ENCODE peak calls at places on chromosomes 1 and 21, in nine cellular contexts. C is sigmoid colon, N is neural crest cell, X is glutamatergic neuron, V is NB4, Y is brain microvascular endothelial cell, R is Peyer's patch, T is body of pancreas, S is BJ. G is an unnamed sample.

GRCh38 chr1:162695687-162696086 is 63.4 kb downstream of the DDR2 start:
- DNase-seq in Y (no peak), S (no peak), X (no peak), T (no peak), V (no peak), C (no peak), R (no peak), N (no peak), G (no peak)

GRCh38 chr1:194535369-194535768 is 1349.0 kb upstream of the B3GALT2 start:
- DNase-seq in X (no peak), V (peak), Y (no peak), N (no peak), R (no peak), T (no peak), C (no peak), S (no peak), G (no peak)

GRCh38 chr1:219323426-219323825 is 149.7 kb downstream of the LYPLAL1 start:
- DNase-seq in C (no peak), S (no peak), V (no peak), Y (no peak), X (no peak), T (no peak), R (no peak), N (no peak), G (no peak)

GRCh38 chr21:34799092-34799491 is 130.3 kb downstream of the CLIC6 start:
- DNase-seq in T (no peak), R (no peak), N (no peak), C (no peak), S (no peak), Y (no peak), X (no peak), V (no peak), G (no peak)

GRCh38 chr1:89125571-89126233 is at the start of gene GBP2:
- DNase-seq in Y (peak), T (no peak), X (no peak), C (no peak), V (peak), S (peak), N (no peak), R (peak), G (peak)

GRCh38 chr1:232629250-232630046 is 485 bp downstream of the SIPA1L2 start:
- DNase-seq in T (peak), C (peak), Y (no peak), N (peak), S (no peak), X (peak), R (no peak), V (peak), G (peak)

GRCh38 chr1:111202707-111203623 is 2.5 kb upstream of the DENND2D start:
- DNase-seq in C (no peak), R (no peak), S (no peak), Y (no peak), V (peak), X (no peak), N (no peak), T (no peak), G (no peak)

GRCh38 chr1:153483776-153484175 is 23.3 kb upstream of the S100A7 start:
- DNase-seq in R (no peak), V (no peak), Y (no peak), S (no peak), N (no peak), C (no peak), X (no peak), T (no peak), G (peak)

GRCh38 chr1:111553199-111553598 is 49.8 kb upstream of the ADORA3 start:
- DNase-seq in S (peak), Y (peak), X (no peak), V (no peak), T (no peak), R (no peak), N (no peak), C (no peak), G (no peak)

GRCh38 chr1:10217748-10218441 is 7.5 kb downstream of the KIF1B start:
- DNase-seq in V (no peak), T (no peak), R (no peak), Y (no peak), S (no peak), C (no peak), X (no peak), N (no peak), G (no peak)

GRCh38 chr1:235642021-235642942 is 7.3 kb downstream of the GNG4 start:
- DNase-seq in Y (peak), T (no peak), S (no peak), X (no peak), N (no peak), R (peak), C (no peak), V (peak), G (peak)

GRCh38 chr1:171738921-171739320 is 2.9 kb downstream of the VAMP4 start:
- DNase-seq in N (no peak), S (no peak), V (no peak), C (no peak), Y (no peak), X (no peak), R (no peak), T (no peak), G (no peak)

GRCh38 chr1:234763910-234764309 is 153.9 kb upstream of the IRF2BP2 start:
- DNase-seq in C (peak), N (no peak), X (no peak), R (no peak), Y (no peak), V (no peak), S (no peak), T (no peak), G (no peak)

GRCh38 chr21:33059319-33059894 is 10.5 kb upstream of the OLIG1 start:
- DNase-seq in Y (no peak), R (no peak), S (no peak), T (no peak), X (no peak), C (no peak), V (peak), N (no peak), G (no peak)

GRCh38 chr21:37532868-37533780 is 166.6 kb downstream of the DYRK1A start:
- DNase-seq in R (no peak), Y (peak), S (no peak), T (no peak), X (no peak), N (no peak), C (no peak), V (peak), G (peak)
- TF ChIP-seq CTCF in R (no peak), Y (peak), S (no peak), T (peak), X (no peak), N (no peak), C (no peak), V (no peak), G (no peak)

GRCh38 chr1:100354971-100355394 is 2.7 kb downstream of the CDC14A start:
- DNase-seq in S (no peak), X (no peak), C (no peak), Y (peak), N (no peak), R (peak), T (peak), V (peak), G (peak)

GRCh38 chr1:100361249-100362089 is 9.2 kb downstream of the CDC14A start:
- DNase-seq in N (no peak), T (no peak), Y (no peak), R (no peak), S (no peak), V (no peak), X (no peak), C (no peak), G (no peak)

GRCh38 chr1:100360790-100361232 is 8.5 kb downstream of the CDC14A start:
- DNase-seq in R (no peak), S (no peak), X (no peak), C (peak), N (no peak), T (no peak), V (no peak), Y (peak), G (no peak)

GRCh38 chr1:100359139-100359538 is 6.8 kb downstream of the CDC14A start:
- DNase-seq in X (no peak), N (no peak), S (no peak), C (no peak), T (no peak), R (no peak), Y (no peak), V (peak), G (no peak)

GRCh38 chr1:100358210-100358609 is 5.9 kb downstream of the CDC14A start:
- DNase-seq in T (no peak), S (no peak), X (no peak), N (no peak), C (no peak), Y (peak), V (peak), R (no peak), G (no peak)
- TF ChIP-seq CTCF in T (no peak), S (peak), X (peak), N (peak), C (no peak), Y (peak), V (peak), R (peak), G (peak)

DNA sequence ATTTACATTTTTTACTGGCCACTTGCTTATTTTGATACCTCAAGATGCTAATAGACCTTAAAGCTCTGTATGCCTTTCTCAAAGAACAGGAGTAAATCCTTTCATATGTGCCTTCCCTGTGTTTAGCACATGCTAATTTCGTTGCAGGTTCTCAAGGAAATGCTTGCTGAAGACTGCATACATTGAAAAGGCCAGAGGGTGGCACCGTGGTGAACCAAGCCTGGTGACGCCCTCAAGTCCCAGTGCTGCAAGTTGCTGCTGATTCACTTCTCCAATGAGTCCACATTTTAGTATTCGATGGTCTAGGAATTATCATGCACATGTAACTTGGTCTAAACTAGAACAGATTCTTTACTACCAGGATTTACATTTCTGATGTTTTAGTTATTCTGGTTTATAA is 94.1 kb downstream of the CLDN17 start:
- DNase-seq in S (no peak), X (peak), R (no peak), C (no peak), T (peak), V (peak), N (peak), Y (peak), G (peak)
- TF ChIP-seq CTCF in S (no peak), X (no peak), R (peak), C (no peak), T (peak), V (peak), N (peak), Y (peak), G (no peak)

GRCh38 chr1:226519741-226520598 is 28.6 kb upstream of the STUM start:
- DNase-seq in X (no peak), C (no peak), N (no peak), R (no peak), T (no peak), S (no peak), Y (no peak), V (no peak), G (no peak)
- TF ChIP-seq CTCF in X (no peak), C (no peak), N (no peak), R (peak), T (no peak), S (no peak), Y (peak), V (no peak), G (no peak)

GRCh38 chr1:52917156-52917555 is 4.4 kb downstream of the ECHDC2 start:
- DNase-seq in Y (no peak), V (no peak), N (no peak), X (no peak), R (no peak), T (no peak), C (peak), S (no peak), G (no peak)
- TF ChIP-seq CTCF in Y (no peak), V (no peak), N (no peak), X (no peak), R (no peak), T (no peak), C (no peak), S (no peak), G (no peak)

G was measured in Calu3.